ENCODE peak calls at places on chromosome 19, in five cellular contexts. F, S, W, L and Z are unnamed samples.

GRCh38 chr19:58033741-58034475 is at the start of gene ZSCAN1:
- DNase-seq in F (peak; percentile 49), S (peak; percentile 94), W (peak; percentile 78), L (peak; percentile 97), Z (peak; percentile 63)

GRCh38 chr19:29285878-29286277 is 72.9 kb upstream of the UQCRFS1 start:
- DNase-seq in F (no peak), S (no peak), W (no peak), L (peak; percentile 85), Z (no peak)

GRCh38 chr19:12784871-12785430 is 6.3 kb upstream of the JUNB start:
- DNase-seq in F (no peak), S (no peak), W (no peak), L (peak; percentile 58), Z (no peak)

GRCh38 chr19:4977299-4978174 is 8.6 kb downstream of the KDM4B start:
- DNase-seq in F (peak; percentile 92), S (no peak), W (peak; percentile 70), L (no peak), Z (peak; percentile 93)

GRCh38 chr19:41430907-41431306 is 3.7 kb upstream of the B3GNT8 start:
- DNase-seq in F (no peak), S (peak; percentile 35), W (no peak), L (no peak), Z (no peak)

GRCh38 chr19:32674153-32674958 is 624 bp downstream of the ANKRD27 start:
- DNase-seq in F (no peak), S (no peak), W (no peak), L (no peak), Z (no peak)

GRCh38 chr19:5125797-5126497 is 157.0 kb downstream of the KDM4B start:
- DNase-seq in F (peak; percentile 36), S (peak; percentile 80), W (no peak), L (peak; percentile 89), Z (no peak)

GRCh38 chr19:2041686-2042484 is 9.2 kb downstream of the MKNK2 start:
- DNase-seq in F (peak; percentile 86), S (peak; percentile 98), W (peak; percentile 99), L (peak; percentile 99), Z (peak; percentile 90)

GRCh38 chr19:48780684-48781391 is 25.5 kb downstream of the FGF21 start:
- DNase-seq in F (peak; percentile 67), S (no peak), W (peak; percentile 79), L (no peak), Z (peak; percentile 59)

GRCh38 chr19:45440873-45441654 is 17.3 kb upstream of the ERCC1 start:
- DNase-seq in F (peak; percentile 57), S (peak; percentile 60), W (no peak), L (peak; percentile 80), Z (peak; percentile 37)

GRCh38 chr19:57338798-57339378 is 12.2 kb upstream of the ZNF304 start:
- DNase-seq in F (peak; percentile 13), S (no peak), W (no peak), L (no peak), Z (no peak)

GRCh38 chr19:38395381-38396127 is 7.1 kb downstream of the SPRED3 start:
- DNase-seq in F (no peak), S (no peak), W (no peak), L (no peak), Z (no peak)

GRCh38 chr19:799076-799881 is 2.0 kb downstream of the PTBP1 start:
- DNase-seq in F (peak; percentile 64), S (peak; percentile 72), W (peak; percentile 40), L (peak; percentile 77), Z (peak; percentile 53)

GRCh38 chr19:3983936-3984583 is 1.2 kb downstream of the EEF2 start:
- DNase-seq in F (peak; percentile 55), S (peak; percentile 66), W (peak; percentile 84), L (peak; percentile 56), Z (peak; percentile 59)

GRCh38 chr19:45575216-45575615 is 9.4 kb downstream of the OPA3 start:
- DNase-seq in F (no peak), S (no peak), W (no peak), L (no peak), Z (no peak)

GRCh38 chr19:31144471-31144870 is 204.8 kb downstream of the TSHZ3 start:
- DNase-seq in F (no peak), S (no peak), W (no peak), L (no peak), Z (no peak)

GRCh38 chr19:44985445-44985844 is 15.8 kb upstream of the RELB start:
- DNase-seq in F (no peak), S (no peak), W (no peak), L (no peak), Z (no peak)

GRCh38 chr19:56273563-56274117 is 1.1 kb downstream of the EDDM13 start:
- DNase-seq in F (peak; percentile 55), S (peak; percentile 3), W (no peak), L (no peak), Z (peak; percentile 53)

GRCh38 chr19:13002389-13002898 is 7.2 kb downstream of the NFIX start:
- DNase-seq in F (no peak), S (no peak), W (no peak), L (no peak), Z (no peak)

GRCh38 chr19:52735734-52736133 is 890 bp upstream of the ZNF611 start:
- DNase-seq in F (peak; percentile 20), S (no peak), W (peak; percentile 50), L (peak; percentile 95), Z (peak; percentile 74)

GRCh38 chr19:42386974-42387707 is 3.0 kb downstream of the CNFN start:
- DNase-seq in F (peak; percentile 47), S (peak; percentile 61), W (peak; percentile 76), L (peak; percentile 95), Z (peak; percentile 45)

GRCh38 chr19:49395581-49396407 is 7.7 kb downstream of the KASH5 start:
- DNase-seq in F (no peak), S (no peak), W (no peak), L (no peak), Z (no peak)

DNA sequence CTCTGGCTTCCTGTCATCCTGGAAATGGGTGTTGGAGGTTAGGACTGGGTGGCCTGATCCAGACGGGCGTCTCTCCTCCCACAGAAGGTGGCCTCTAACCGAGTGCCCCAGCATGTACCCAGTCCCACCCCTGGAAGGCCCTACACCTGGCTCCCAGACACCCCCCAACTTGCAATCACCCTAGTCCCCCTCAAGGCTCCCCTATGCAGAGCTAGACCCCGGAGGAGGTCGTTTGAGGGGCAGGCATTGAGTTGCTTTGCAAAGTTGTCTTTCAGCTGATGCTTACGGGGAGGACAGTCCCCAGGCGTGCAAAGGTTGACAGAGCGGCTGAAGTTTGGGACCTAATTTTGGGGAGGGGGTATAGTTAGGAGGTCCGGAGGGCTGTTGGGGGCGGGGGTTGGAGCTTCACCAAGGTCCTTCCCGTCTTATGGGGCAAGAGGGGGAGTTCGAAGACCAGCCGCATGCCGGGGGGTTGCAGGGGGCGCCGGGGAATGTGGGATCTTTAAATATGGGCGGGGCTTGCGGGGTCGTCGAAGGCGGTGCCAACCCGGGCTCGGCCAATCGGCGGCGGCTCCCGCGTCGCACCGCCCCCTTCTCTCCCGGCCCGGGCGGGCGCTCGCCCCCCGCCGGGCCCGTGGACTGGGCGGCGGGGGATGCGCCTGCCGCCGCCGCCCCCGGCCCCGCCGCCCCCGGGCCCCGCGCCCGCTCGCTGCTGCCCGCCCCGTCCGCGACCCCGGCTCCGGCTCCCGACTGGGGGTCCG is at the start of gene KCNN1:
- DNase-seq in F (no peak), S (peak; percentile 83), W (no peak), L (peak; percentile 79), Z (no peak)
- H3K4me3 ChIP-seq in F (peak within 1 kb of the TSS; percentile 19), S (peak within 1 kb of the TSS; percentile 90), W (no peak within 1 kb of the TSS), L (peak within 1 kb of the TSS; percentile 78), Z (no peak within 1 kb of the TSS)

GRCh38 chr19:47309608-47310007 is at the start of gene C5AR1:
- DNase-seq in F (no peak), S (no peak), W (no peak), L (no peak), Z (no peak)
- TF ChIP-seq CTCF in F (no peak), S (no peak), W (no peak), L (no peak), Z (no peak)

GRCh38 chr19:16142032-16142580 is 1.4 kb upstream of the HSH2D start:
- DNase-seq in F (no peak), S (no peak), W (no peak), L (no peak), Z (no peak)

GRCh38 chr19:16148443-16149045 is 5.1 kb downstream of the HSH2D start:
- DNase-seq in F (no peak), S (no peak), W (no peak), L (no peak), Z (no peak)

GRCh38 chr19:16144216-16144581 is 714 bp downstream of the HSH2D start:
- DNase-seq in F (no peak), S (no peak), W (no peak), L (no peak), Z (no peak)

GRCh38 chr19:16143399-16144215 is at the start of gene HSH2D:
- DNase-seq in F (no peak), S (no peak), W (peak; percentile 61), L (peak; percentile 87), Z (no peak)

GRCh38 chr19:16146112-16146511 is 2.6 kb downstream of the HSH2D start:
- DNase-seq in F (no peak), S (no peak), W (no peak), L (no peak), Z (no peak)
- H3K4me3 ChIP-seq in F (no peak overlapping the region), S (no peak overlapping the region), W (no peak overlapping the region), L (no peak overlapping the region), Z (no peak overlapping the region)

GRCh38 chr19:6710273-6711077 is 10.0 kb downstream of the C3 start:
- DNase-seq in F (no peak), S (no peak), W (no peak), L (peak; percentile 78), Z (no peak)
- TF ChIP-seq CTCF in F (no peak), S (peak; percentile 43), W (no peak), L (peak; percentile 71), Z (no peak)